ENCODE peak calls at places on chromosomes 1 and 21, in eight cellular contexts. Z, S, T, A, J, X, O and P are unnamed samples.

GRCh38 chr1:22018583-22019559 is 17.4 kb downstream of the CELA3A start:
- DNase-seq in Z (peak; percentile 86), S (peak; percentile 32), T (peak; percentile 35), A (no peak), J (peak; percentile 56), X (peak; percentile 49), O (no peak), P (no peak)

GRCh38 chr1:234918216-234918841 is 210.3 kb downstream of the TOMM20 start:
- DNase-seq in Z (no peak), S (no peak), T (peak; percentile 66), A (no peak), J (peak; percentile 17), X (no peak), O (no peak), P (no peak)

GRCh38 chr1:7433896-7434295 is 337.2 kb upstream of the VAMP3 start:
- DNase-seq in Z (no peak), S (no peak), T (no peak), A (no peak), J (no peak), X (no peak), O (no peak), P (no peak)

GRCh38 chr21:45994086-45994661 is 12.6 kb downstream of the COL6A1 start:
- DNase-seq in Z (no peak), S (no peak), T (peak; percentile 17), A (no peak), J (no peak), X (no peak), O (no peak), P (no peak)

GRCh38 chr1:110686188-110686587 is 11.4 kb upstream of the KCNA3 start:
- DNase-seq in Z (peak; percentile 4), S (no peak), T (no peak), A (no peak), J (peak; percentile 21), X (no peak), O (no peak), P (no peak)

GRCh38 chr1:163472267-163472666 is 150.5 kb downstream of the NUF2 start:
- DNase-seq in Z (no peak), S (no peak), T (no peak), A (no peak), J (no peak), X (no peak), O (no peak), P (no peak)

GRCh38 chr1:35278886-35279554 is 10.5 kb downstream of the ZMYM4 start:
- DNase-seq in Z (peak; percentile 96), S (no peak), T (no peak), A (no peak), J (no peak), X (no peak), O (no peak), P (no peak)

GRCh38 chr21:18608226-18608625 is 204.6 kb upstream of the TMPRSS15 start:
- DNase-seq in Z (no peak), S (no peak), T (no peak), A (no peak), J (no peak), X (no peak), O (no peak), P (no peak)

GRCh38 chr21:34513109-34513675 is 1.2 kb upstream of the KCNE1 start:
- DNase-seq in Z (no peak), S (no peak), T (no peak), A (no peak), J (no peak), X (no peak), O (no peak), P (no peak)

GRCh38 chr1:231841616-231842344 is 215.2 kb downstream of the DISC1 start:
- DNase-seq in Z (no peak), S (no peak), T (no peak), A (no peak), J (no peak), X (no peak), O (no peak), P (no peak)

GRCh38 chr1:50974618-50974935 is 4.5 kb downstream of the CDKN2C start:
- DNase-seq in Z (no peak), S (no peak), T (no peak), A (no peak), J (no peak), X (no peak), O (no peak), P (no peak)

GRCh38 chr1:207054476-207054875 is 1.4 kb downstream of the PFKFB2 start:
- DNase-seq in Z (no peak), S (no peak), T (no peak), A (no peak), J (no peak), X (no peak), O (no peak), P (no peak)

GRCh38 chr1:52334906-52335528 is 31.0 kb downstream of the CC2D1B start:
- DNase-seq in Z (no peak), S (no peak), T (no peak), A (no peak), J (no peak), X (no peak), O (no peak), P (no peak)

GRCh38 chr1:110559157-110559556 is 40.2 kb upstream of the KCNA10 start:
- DNase-seq in Z (no peak), S (no peak), T (no peak), A (no peak), J (no peak), X (no peak), O (no peak), P (no peak)

GRCh38 chr1:6349254-6349943 is 44.2 kb downstream of the ACOT7 start:
- DNase-seq in Z (no peak), S (no peak), T (no peak), A (no peak), J (no peak), X (no peak), O (no peak), P (no peak)

GRCh38 chr1:51086496-51087271 is 15.3 kb upstream of the C1orf185 start:
- DNase-seq in Z (no peak), S (no peak), T (no peak), A (no peak), J (no peak), X (no peak), O (no peak), P (no peak)

GRCh38 chr1:169949139-169949538 is 55.4 kb upstream of the SCYL3 start:
- DNase-seq in Z (no peak), S (no peak), T (no peak), A (no peak), J (no peak), X (no peak), O (no peak), P (no peak)

DNA sequence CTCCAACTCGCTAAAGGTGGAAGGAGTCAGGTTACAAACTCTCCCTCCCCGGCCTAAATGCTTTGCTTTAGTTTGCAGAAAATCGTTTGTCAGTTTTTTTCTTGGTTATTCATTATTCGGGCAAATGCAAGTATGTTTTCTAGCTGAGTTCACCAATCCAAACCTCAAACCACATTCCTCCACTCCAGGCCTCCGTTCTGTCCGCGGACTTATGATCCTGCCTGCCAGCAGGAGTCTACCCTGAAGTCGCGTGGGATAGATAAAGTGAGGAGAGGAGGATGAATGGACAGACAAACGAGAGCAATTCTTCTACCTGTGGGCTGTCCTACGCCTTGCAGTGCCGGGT is 1.3 kb downstream of the ADAMTS1 start:
- DNase-seq in Z (no peak), S (no peak), T (no peak), A (no peak), J (no peak), X (no peak), O (no peak), P (no peak)
- TF ChIP-seq POLR2A in Z (no peak), S (no peak), T (no peak), A (no peak), J (no peak), X (no peak), O (no peak), P (no peak)

DNA sequence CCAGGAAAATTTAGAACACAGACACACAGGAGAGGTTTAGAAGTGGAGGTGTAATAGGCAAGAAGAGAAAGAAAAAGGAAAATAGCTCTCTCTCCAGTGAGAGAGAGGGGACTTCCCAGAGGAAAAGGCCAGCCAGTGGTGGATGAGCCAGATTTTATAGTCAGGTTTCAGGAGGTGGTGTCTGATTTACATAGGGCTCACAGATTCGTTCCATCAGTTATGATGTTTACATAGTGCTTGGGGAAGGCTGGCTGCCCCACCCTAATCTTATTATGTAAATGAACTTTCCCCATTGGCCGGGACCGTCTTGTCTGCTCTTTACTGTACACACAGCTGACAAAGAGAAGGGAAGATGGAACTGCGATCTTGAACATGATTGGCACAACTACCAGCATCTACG is 797.3 kb downstream of the PLA2G4A start:
- DNase-seq in Z (no peak), S (no peak), T (no peak), A (no peak), J (no peak), X (no peak), O (no peak), P (no peak)
- TF ChIP-seq POLR2AphosphoS5 in Z (no peak), S (no peak), T (no peak), A (no peak), J (no peak), X (no peak), O (no peak), P (no peak)

GRCh38 chr21:38166214-38166547 is 90.6 kb upstream of the KCNJ15 start:
- DNase-seq in Z (no peak), S (no peak), T (no peak), A (no peak), J (no peak), X (no peak), O (peak; percentile 68), P (no peak)

GRCh38 chr21:38170283-38170682 is 86.5 kb upstream of the KCNJ15 start:
- DNase-seq in Z (peak; percentile 16), S (no peak), T (peak; percentile 57), A (no peak), J (no peak), X (no peak), O (no peak), P (no peak)

GRCh38 chr21:38165466-38166213 is 91.2 kb upstream of the KCNJ15 start:
- DNase-seq in Z (no peak), S (no peak), T (no peak), A (no peak), J (no peak), X (no peak), O (peak; percentile 79), P (no peak)

GRCh38 chr21:38170705-38171682 is 85.8 kb upstream of the KCNJ15 start:
- DNase-seq in Z (no peak), S (no peak), T (peak; percentile 45), A (no peak), J (no peak), X (no peak), O (no peak), P (no peak)

DNA sequence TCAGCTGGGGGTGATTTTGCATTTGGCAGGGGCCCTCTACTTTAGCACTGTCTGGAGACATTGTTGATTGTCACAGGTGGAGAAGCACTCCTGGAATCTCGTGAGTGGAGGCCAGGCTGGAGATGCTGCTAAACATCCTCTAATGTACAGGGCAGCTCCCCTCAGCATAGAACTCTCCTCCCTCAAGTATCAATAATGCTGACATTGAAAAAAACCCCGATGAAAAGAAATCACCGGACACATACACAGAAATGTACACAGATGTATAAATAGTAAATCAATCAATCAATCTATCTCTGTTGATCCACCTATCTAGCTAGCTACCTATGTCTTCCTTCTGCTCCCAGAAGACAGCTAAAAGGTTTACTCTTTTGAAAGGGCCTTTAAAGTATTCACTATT is 89.4 kb upstream of the KCNJ15 start:
- DNase-seq in Z (no peak), S (no peak), T (no peak), A (no peak), J (no peak), X (no peak), O (peak; percentile 74), P (no peak)
- TF ChIP-seq POLR2A in Z (no peak), S (no peak), T (no peak), A (no peak), J (no peak), X (no peak), O (no peak), P (no peak)

GRCh38 chr21:31696424-31696823 is 35.5 kb downstream of the SCAF4 start:
- DNase-seq in Z (no peak), S (no peak), T (no peak), A (no peak), J (no peak), X (no peak), O (no peak), P (no peak)
- TF ChIP-seq POLR2AphosphoS5 in Z (no peak), S (no peak), T (no peak), A (no peak), J (no peak), X (no peak), O (no peak), P (no peak)